ENCODE peak calls at places on chromosome 19, in five cellular contexts. V, Q, K, P and N are unnamed samples.

GRCh38 chr19:40313229-40313983 is 28.3 kb upstream of the AKT2 start:
- DNase-seq in Q (no peak), V (no peak), P (no peak), K (no peak), N (no peak)

GRCh38 chr19:38047641-38048040 is 140.6 kb downstream of the SIPA1L3 start:
- DNase-seq in K (no peak), V (no peak), Q (no peak), P (no peak), N (no peak)

GRCh38 chr19:39671739-39672363 is 16.1 kb downstream of the LGALS16 start:
- DNase-seq in P (peak), V (peak), Q (peak), K (peak), N (peak)

GRCh38 chr19:21322528-21322927 is 6.7 kb downstream of the ZNF708 start:
- DNase-seq in Q (peak), V (no peak), P (no peak), K (no peak), N (no peak)

GRCh38 chr19:9797871-9798270 is 21.0 kb downstream of the FBXL12 start:
- DNase-seq in Q (no peak), V (no peak), K (no peak), P (no peak), N (no peak)

GRCh38 chr19:55376381-55376933 is at the start of gene TMEM190:
- DNase-seq in P (peak), Q (no peak), V (no peak), K (no peak), N (no peak)

GRCh38 chr19:3565177-3565576 is 7.6 kb upstream of the HMG20B start:
- DNase-seq in Q (no peak), V (no peak), P (no peak), K (no peak), N (no peak)

GRCh38 chr19:42479736-42480135 is 37.0 kb upstream of the CXCL17 start:
- DNase-seq in Q (no peak), K (no peak), V (no peak), P (no peak), N (no peak)

GRCh38 chr19:10271543-10272086 is 695 bp downstream of the ICAM1 start:
- DNase-seq in V (peak), P (no peak), Q (no peak), K (peak), N (peak)

DNA sequence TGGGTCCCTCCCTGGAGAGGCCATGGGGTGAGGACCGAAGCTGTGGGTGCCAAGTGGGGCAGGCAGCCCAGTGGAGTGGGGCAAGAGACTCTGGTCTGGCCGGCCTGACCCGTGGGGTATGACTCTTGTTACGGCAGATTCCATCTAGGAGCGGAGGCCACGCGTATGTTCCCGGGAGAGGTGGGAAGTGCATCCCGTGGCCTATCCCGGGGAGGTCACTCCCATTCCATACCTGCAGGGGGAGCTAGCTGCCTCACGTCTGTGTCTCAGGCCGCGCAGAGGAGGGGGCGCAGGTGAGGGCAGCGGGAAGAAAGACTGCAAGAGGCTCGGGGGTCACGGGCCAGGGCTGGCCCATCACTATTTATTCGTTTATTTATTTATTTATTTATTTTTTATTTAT is 4.9 kb downstream of the CSNK1G2 start:
- DNase-seq in K (no peak), P (peak), Q (peak), V (peak), N (no peak)
- TF ChIP-seq CTCF in K (peak), P (peak), Q (peak), V (no peak), N (peak)

DNA sequence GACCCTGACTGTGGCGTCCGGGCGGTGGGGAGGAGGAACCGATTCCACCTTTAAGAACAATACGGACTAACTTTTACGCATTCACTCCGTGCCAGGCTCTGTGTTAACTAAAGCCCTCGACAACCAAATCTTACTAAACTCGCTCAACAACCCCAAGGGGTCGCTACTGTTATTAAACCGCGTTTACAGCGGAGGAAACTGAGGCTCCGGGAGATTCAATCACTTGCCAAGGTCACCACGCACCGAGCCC is 1.2 kb downstream of the SAMD1 start:
- DNase-seq in V (peak), Q (no peak), K (peak), P (no peak), N (no peak)
- TF ChIP-seq CTCF in V (no peak), Q (peak), K (no peak), P (no peak), N (peak)

GRCh38 chr19:23996549-23996948 is 81.9 kb downstream of the ZNF726 start:
- DNase-seq in Q (no peak), K (no peak), P (no peak), V (no peak), N (no peak)
- TF ChIP-seq CTCF in Q (peak), K (peak), P (no peak), V (no peak), N (no peak)

GRCh38 chr19:796692-797527 is at the start of gene PTBP1:
- DNase-seq in Q (peak), P (peak), V (peak), K (peak), N (peak)
- TF ChIP-seq CTCF in Q (peak), P (no peak), V (no peak), K (no peak), N (no peak)

GRCh38 chr19:14315433-14315832 is 65.8 kb upstream of the ADGRE5 start:
- DNase-seq in P (no peak), K (no peak), Q (no peak), V (no peak), N (no peak)

GRCh38 chr19:14322889-14323463 is 58.3 kb upstream of the ADGRE5 start:
- DNase-seq in P (no peak), Q (no peak), V (no peak), K (no peak), N (no peak)

GRCh38 chr19:14320253-14320652 is 61.0 kb upstream of the ADGRE5 start:
- DNase-seq in K (no peak), V (no peak), P (no peak), Q (no peak), N (no peak)

GRCh38 chr19:14317157-14317556 is 64.1 kb upstream of the ADGRE5 start:
- DNase-seq in Q (no peak), K (no peak), V (no peak), P (no peak), N (no peak)

DNA sequence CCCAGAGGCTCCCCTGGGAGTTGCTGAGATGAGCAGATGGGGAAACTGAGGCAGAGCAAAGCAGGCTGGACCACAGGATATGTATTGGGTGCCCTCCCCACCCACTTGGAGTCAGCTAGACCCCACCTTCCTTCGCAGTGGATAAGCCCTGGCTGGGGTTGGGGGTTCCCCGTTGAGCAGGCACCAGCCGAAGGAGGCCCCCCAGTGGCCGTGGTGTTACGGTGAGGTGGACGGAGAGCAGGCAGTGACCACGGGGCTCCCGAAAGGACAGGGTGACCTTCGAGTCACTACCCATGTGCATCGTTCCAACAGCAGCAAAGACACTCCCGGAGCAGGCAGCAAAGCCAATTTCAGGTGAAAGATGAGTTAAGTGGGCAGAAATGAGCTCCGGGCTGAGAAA is 62.4 kb upstream of the ADGRE5 start:
- DNase-seq in K (peak), Q (no peak), P (peak), V (peak), N (peak)
- TF ChIP-seq CTCF in K (peak), Q (peak), P (peak), V (peak), N (peak)

GRCh38 chr19:50357178-50358100 is 8.0 kb downstream of the NAPSA start:
- DNase-seq in Q (peak), P (peak), V (peak), K (peak), N (peak)

GRCh38 chr19:50356691-50357177 is 8.7 kb downstream of the NAPSA start:
- DNase-seq in K (no peak), V (no peak), P (no peak), Q (no peak), N (no peak)

GRCh38 chr19:50349277-50350057 is 16.0 kb downstream of the NAPSA start:
- DNase-seq in P (no peak), V (no peak), K (no peak), Q (no peak), N (no peak)

DNA sequence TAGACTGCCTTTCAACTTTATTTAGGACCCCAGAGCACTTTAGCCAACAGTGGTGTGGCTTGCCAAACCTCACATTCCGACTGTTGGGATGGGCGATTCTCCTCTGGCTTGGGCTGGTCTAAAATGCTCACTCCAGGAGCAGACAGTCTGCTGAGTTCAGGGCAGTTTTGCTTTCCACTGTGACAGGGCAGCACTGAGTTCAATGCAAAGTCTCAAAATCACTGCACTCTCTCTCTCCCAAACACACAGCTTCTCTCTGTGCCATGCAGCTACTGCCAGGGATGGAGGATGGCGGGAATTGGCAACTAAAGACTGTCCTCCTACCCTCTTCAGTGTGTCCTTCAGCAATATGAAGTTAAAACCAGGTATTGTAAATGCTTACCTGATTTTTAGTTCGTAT is 13.2 kb downstream of the NAPSA start:
- DNase-seq in Q (no peak), V (no peak), K (no peak), P (no peak), N (no peak)
- TF ChIP-seq CTCF in Q (no peak), V (no peak), K (no peak), P (no peak), N (no peak)

GRCh38 chr19:49940482-49940791 is 11.1 kb upstream of the NUP62 start:
- DNase-seq in K (no peak), Q (no peak), V (no peak), P (no peak), N (no peak)

GRCh38 chr19:49936549-49936948 is 7.2 kb upstream of the NUP62 start:
- DNase-seq in Q (no peak), K (no peak), V (no peak), P (no peak), N (no peak)

GRCh38 chr19:49938662-49939061 is 9.4 kb upstream of the NUP62 start:
- DNase-seq in V (no peak), Q (no peak), K (no peak), P (no peak), N (no peak)

GRCh38 chr19:49939721-49940481 is 10.6 kb upstream of the NUP62 start:
- DNase-seq in V (no peak), K (no peak), Q (no peak), P (no peak), N (no peak)
- TF ChIP-seq CTCF in V (no peak), K (peak), Q (no peak), P (no peak), N (no peak)

DNA sequence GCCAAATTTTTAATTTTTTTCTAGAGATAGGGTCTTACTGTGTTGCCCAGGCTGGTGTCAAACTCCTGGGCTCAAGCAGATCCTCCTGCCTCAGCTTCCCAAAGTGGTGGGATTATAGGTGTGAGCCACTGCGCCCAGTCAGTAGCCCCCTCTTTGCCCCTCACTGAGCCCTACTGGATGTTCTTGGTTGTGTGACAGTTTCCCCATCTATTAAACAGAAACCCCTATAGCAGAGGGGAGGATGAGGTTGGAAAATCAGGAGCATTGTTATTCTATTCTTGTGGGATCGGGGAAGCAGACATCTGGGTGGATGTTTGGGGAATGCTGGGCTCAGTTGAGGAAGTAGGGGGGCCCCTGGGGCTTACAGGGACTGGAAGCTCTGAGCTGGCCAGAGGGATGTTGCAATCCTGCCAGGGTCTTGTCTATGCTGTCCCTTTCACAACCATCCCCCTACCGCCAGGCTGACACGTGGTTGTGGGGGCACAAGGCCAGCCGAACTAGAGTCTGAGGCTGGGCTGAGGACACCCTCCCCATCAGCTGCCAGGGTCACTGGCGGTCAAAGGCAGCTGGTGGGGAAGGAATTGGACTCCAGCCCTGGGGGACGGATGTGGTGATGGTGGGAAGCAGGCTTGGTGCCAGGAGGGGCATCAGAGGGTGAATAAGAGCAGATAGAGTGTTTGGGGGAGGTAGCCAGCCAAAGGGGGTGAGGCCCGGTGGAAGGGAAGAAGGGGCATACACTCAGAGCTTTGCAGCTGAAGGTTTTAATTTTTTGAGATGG is 10.9 kb downstream of the APOC1 start:
- DNase-seq in Q (peak), P (no peak), V (no peak), K (no peak), N (no peak)
- TF ChIP-seq CTCF in Q (no peak), P (no peak), V (no peak), K (no peak), N (no peak)